ENCODE peak calls at places on chromosome 22, in six cellular contexts. One of them, this sample, is unnamed.
A peak's percentile ranks its signal among the peaks of the same experiment; 100 is the strongest.

GRCh38 chr22:49964493-49965290 is 4.1 kb downstream of the PIM3 start:
- DNase-seq in tibial nerve: peak; percentile 13
- DNase-seq in esophagus muscularis mucosa: no peak
- DNase-seq in sigmoid colon: peak; percentile 64
- DNase-seq in ovary: peak; percentile 33
- DNase-seq in stomach: peak; percentile 28
- DNase-seq in this sample: peak; percentile 17

GRCh38 chr22:34111210-34111824 is 191.0 kb upstream of the LARGE1 start:
- DNase-seq in esophagus muscularis mucosa: peak; percentile 89
- DNase-seq in sigmoid colon: peak; percentile 64
- DNase-seq in tibial nerve: no peak
- DNase-seq in ovary: peak; percentile 14
- DNase-seq in stomach: peak; percentile 33
- DNase-seq in this sample: peak; percentile 12

GRCh38 chr22:35021166-35021565 is 44.8 kb upstream of the ISX start:
- DNase-seq in tibial nerve: no peak
- DNase-seq in stomach: no peak
- DNase-seq in sigmoid colon: no peak
- DNase-seq in ovary: no peak
- DNase-seq in esophagus muscularis mucosa: no peak
- DNase-seq in this sample: peak; percentile 77

GRCh38 chr22:25488244-25489020 is 76.0 kb upstream of the GRK3 start:
- DNase-seq in tibial nerve: peak; percentile 17
- DNase-seq in stomach: peak; percentile 86
- DNase-seq in esophagus muscularis mucosa: no peak
- DNase-seq in sigmoid colon: no peak
- DNase-seq in ovary: peak; percentile 66
- DNase-seq in this sample: peak; percentile 41

GRCh38 chr22:43890901-43891331 is 897 bp downstream of the PNPLA5 start:
- DNase-seq in ovary: no peak
- DNase-seq in sigmoid colon: peak; percentile 55
- DNase-seq in tibial nerve: no peak
- DNase-seq in esophagus muscularis mucosa: no peak
- DNase-seq in stomach: no peak
- DNase-seq in this sample: no peak

GRCh38 chr22:39528681-39529486 is 3.7 kb downstream of the RPS19BP1 start:
- DNase-seq in tibial nerve: peak; percentile 83
- DNase-seq in esophagus muscularis mucosa: peak; percentile 97
- DNase-seq in stomach: peak; percentile 95
- DNase-seq in sigmoid colon: peak; percentile 96
- DNase-seq in ovary: peak; percentile 91
- DNase-seq in this sample: peak; percentile 95

GRCh38 chr22:49545606-49546005 is 282.1 kb downstream of the BRD1 start:
- DNase-seq in tibial nerve: no peak
- DNase-seq in sigmoid colon: peak; percentile 14
- DNase-seq in esophagus muscularis mucosa: no peak
- DNase-seq in ovary: no peak
- DNase-seq in stomach: no peak
- DNase-seq in this sample: no peak

GRCh38 chr22:38316340-38317236 is 645 bp downstream of the CSNK1E start:
- DNase-seq in ovary: peak; percentile 85
- DNase-seq in sigmoid colon: peak; percentile 87
- DNase-seq in esophagus muscularis mucosa: no peak
- DNase-seq in tibial nerve: peak; percentile 53
- DNase-seq in stomach: peak; percentile 66
- DNase-seq in this sample: peak; percentile 68

GRCh38 chr22:46229701-46230100 is 20.4 kb downstream of the CDPF1 start:
- DNase-seq in sigmoid colon: no peak
- DNase-seq in esophagus muscularis mucosa: no peak
- DNase-seq in ovary: no peak
- DNase-seq in tibial nerve: no peak
- DNase-seq in stomach: no peak
- DNase-seq in this sample: no peak

DNA sequence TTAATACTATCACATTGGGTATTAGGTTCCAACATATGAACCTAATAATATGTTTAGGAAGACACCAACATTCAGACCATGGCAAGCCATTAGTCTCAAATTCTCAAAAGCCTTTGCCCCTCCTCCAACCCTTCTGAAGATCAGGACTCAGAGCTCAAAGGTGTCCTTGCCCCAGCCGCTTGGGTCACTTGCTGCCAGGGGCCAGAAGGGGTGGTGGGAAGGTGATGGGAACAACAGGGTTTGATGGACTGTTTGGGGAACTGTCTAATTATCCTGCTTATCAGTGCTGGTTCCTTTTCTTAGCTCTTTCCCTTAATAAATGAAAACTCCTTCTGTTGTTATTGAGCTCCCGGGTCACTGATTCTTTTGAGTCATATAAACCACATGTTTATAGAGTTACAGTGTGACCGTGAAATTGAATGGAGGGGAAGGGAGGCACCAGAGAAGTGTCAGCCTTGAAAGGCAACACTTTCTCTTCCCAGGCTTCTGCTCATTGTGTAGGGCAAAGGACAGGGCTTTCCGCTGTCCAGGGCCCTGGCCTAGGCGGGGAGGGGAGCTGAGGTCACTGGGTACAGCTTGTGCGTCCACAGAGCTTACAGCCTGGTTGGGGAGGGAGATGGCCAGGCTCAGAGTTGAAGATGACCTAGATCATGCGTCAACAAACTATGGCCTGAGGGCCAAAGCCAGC is 105.1 kb downstream of the FBXO7 start:
- DNase-seq in ovary: no peak
- DNase-seq in sigmoid colon: no peak
- DNase-seq in tibial nerve: no peak
- DNase-seq in esophagus muscularis mucosa: no peak
- DNase-seq in stomach: no peak
- DNase-seq in this sample: no peak
- TF ChIP-seq EP300 in ovary: no peak
- TF ChIP-seq EP300 in sigmoid colon: no peak
- TF ChIP-seq EP300 in tibial nerve: no peak
- TF ChIP-seq EP300 in esophagus muscularis mucosa: no peak
- TF ChIP-seq EP300 in stomach: no peak
- TF ChIP-seq EP300 in this sample: no peak

DNA sequence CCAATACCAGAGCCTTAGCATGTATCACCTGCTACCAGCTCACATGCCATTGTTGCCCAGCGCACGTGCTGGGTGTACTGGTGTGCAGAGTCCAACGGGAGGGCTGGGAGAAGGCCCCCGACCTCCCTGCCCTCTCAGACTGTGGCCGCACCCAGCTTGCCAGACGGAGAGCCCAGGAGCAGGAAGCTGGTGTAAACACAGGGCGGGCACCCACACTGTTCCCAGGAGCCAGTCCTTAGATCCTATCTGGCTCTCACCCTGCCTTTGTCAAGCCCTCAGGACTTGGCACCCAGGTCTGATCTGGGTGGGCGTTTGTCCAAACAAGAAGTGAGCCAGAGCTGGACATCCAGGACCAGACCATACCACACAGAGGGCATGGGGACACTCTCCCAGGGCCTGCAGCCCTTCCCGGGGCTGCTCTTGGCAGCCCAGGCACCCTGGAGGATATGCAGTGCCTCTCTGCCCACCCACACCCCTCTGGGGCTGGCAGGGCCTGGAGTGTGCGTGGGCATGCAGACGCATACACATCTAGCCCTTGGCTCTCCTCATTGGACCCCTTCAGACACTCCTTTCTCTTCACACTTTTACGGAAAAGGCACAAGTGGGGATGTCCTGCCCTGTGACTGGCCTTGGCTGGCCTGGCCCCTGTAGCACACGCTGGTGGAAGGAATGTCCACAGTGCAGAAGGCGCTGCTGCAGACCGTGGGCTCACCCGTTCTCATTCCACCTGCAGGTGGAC is 19.9 kb upstream of the CLDN5 start:
- DNase-seq in sigmoid colon: no peak
- DNase-seq in tibial nerve: no peak
- DNase-seq in ovary: no peak
- DNase-seq in stomach: peak; percentile 90
- DNase-seq in esophagus muscularis mucosa: no peak
- DNase-seq in this sample: peak; percentile 63
- H3K27me3 ChIP-seq in sigmoid colon: no peaks in the 10 kb centered on the region
- H3K27me3 ChIP-seq in tibial nerve: no peaks in the 10 kb centered on the region
- H3K27me3 ChIP-seq in ovary: no peaks in the 10 kb centered on the region
- H3K27me3 ChIP-seq in stomach: peaks cover 12% of the 10 kb centered on the region
- H3K27me3 ChIP-seq in esophagus muscularis mucosa: peaks cover 20% of the 10 kb centered on the region
- H3K27me3 ChIP-seq in this sample: no peaks in the 10 kb centered on the region

GRCh38 chr22:36352775-36353507 is 34.8 kb downstream of the MYH9 start:
- DNase-seq in stomach: peak; percentile 91
- DNase-seq in ovary: peak; percentile 83
- DNase-seq in esophagus muscularis mucosa: no peak
- DNase-seq in sigmoid colon: no peak
- DNase-seq in tibial nerve: peak; percentile 81
- DNase-seq in this sample: no peak

GRCh38 chr22:36348760-36349159 is 39.0 kb downstream of the MYH9 start:
- DNase-seq in sigmoid colon: no peak
- DNase-seq in stomach: no peak
- DNase-seq in esophagus muscularis mucosa: no peak
- DNase-seq in ovary: no peak
- DNase-seq in tibial nerve: no peak
- DNase-seq in this sample: no peak

GRCh38 chr22:36349726-36350125 is 38.0 kb downstream of the MYH9 start:
- DNase-seq in sigmoid colon: no peak
- DNase-seq in stomach: no peak
- DNase-seq in esophagus muscularis mucosa: no peak
- DNase-seq in ovary: no peak
- DNase-seq in tibial nerve: no peak
- DNase-seq in this sample: no peak

GRCh38 chr22:36351921-36352774 is 35.6 kb downstream of the MYH9 start:
- DNase-seq in stomach: peak; percentile 61
- DNase-seq in esophagus muscularis mucosa: no peak
- DNase-seq in ovary: no peak
- DNase-seq in sigmoid colon: no peak
- DNase-seq in tibial nerve: no peak
- DNase-seq in this sample: no peak

DNA sequence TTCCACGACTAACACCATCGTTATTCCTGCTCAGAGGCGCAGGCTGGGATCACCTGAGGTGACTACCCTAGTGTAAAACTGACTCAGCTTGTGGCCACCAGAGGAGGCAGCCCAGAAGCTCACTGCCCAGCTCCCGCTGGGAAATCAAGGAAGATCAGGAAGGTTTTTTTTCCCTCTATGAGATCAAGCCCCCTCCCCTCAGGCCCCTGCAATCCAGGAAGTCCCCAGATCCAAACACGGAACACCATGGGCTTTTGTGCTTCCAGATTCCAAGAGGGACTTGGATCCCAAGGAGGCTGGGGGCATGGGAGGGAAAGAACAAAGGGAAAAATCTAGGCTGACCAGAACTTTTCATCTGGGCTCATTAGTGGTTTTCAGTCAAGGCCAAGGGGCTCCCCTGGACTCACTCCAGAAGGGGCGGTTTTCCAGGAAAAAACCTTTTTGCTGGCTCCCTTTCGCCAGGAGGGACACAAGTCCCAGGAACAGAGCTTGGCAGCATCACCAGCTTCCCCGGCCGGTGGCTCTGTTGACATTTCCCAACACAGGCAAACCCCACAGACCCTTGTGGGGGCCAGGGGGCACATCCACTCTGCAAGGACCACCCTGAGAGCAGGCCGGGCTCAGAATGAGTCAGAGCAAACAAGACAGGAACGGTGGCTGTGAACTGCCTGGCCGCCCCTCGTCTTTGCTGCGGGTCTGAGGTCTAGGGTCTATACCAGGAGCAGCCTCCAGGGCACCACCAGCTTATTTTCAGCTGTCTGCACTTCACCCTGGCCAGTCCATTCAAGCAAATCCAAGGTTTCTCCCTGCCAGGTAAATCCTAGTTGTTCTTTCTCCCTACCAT is 36.8 kb downstream of the MYH9 start:
- DNase-seq in tibial nerve: no peak
- DNase-seq in stomach: no peak
- DNase-seq in ovary: peak; percentile 79
- DNase-seq in esophagus muscularis mucosa: no peak
- DNase-seq in sigmoid colon: no peak
- DNase-seq in this sample: no peak
- TF ChIP-seq EP300 in tibial nerve: no peak
- TF ChIP-seq EP300 in stomach: no peak
- TF ChIP-seq EP300 in ovary: no peak
- TF ChIP-seq EP300 in esophagus muscularis mucosa: no peak
- TF ChIP-seq EP300 in sigmoid colon: no peak
- TF ChIP-seq EP300 in this sample: no peak

GRCh38 chr22:44942056-44942455 is 67.7 kb downstream of the PHF21B start:
- DNase-seq in tibial nerve: no peak
- DNase-seq in esophagus muscularis mucosa: no peak
- DNase-seq in stomach: no peak
- DNase-seq in sigmoid colon: no peak
- DNase-seq in ovary: no peak
- DNase-seq in this sample: no peak
- H3K27me3 ChIP-seq in tibial nerve: no peaks in the 10 kb centered on the region
- H3K27me3 ChIP-seq in esophagus muscularis mucosa: peaks cover 28% of the 10 kb centered on the region
- H3K27me3 ChIP-seq in stomach: peaks cover 62% of the 10 kb centered on the region
- H3K27me3 ChIP-seq in sigmoid colon: no peaks in the 10 kb centered on the region
- H3K27me3 ChIP-seq in ovary: no peaks in the 10 kb centered on the region
- H3K27me3 ChIP-seq in this sample: no peaks in the 10 kb centered on the region

DNA sequence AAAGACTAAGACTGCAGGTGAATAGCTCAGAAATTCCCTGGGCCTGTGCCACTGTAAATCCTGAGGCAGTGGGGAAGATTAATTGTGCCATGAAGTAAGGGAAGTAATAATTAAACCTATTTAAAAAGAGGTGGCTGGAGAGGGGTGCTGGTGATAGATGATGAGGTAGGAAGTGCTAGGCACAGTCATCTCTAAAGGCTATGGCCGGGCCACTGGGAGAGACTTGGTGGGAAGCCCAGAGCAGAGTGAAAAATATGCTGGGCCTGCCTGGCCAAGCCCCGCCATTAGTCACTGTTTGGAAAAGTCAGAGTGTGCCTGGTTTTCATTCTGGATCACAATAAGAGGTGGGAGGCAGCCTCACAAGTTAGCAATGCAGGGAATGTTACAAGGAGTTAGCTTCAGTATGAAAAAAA is 197.2 kb upstream of the PITPNB start:
- DNase-seq in sigmoid colon: peak; percentile 83
- DNase-seq in stomach: no peak
- DNase-seq in ovary: peak; percentile 49
- DNase-seq in esophagus muscularis mucosa: peak; percentile 93
- DNase-seq in tibial nerve: no peak
- DNase-seq in this sample: peak; percentile 14
- TF ChIP-seq EP300 in sigmoid colon: no peak
- TF ChIP-seq EP300 in stomach: no peak
- TF ChIP-seq EP300 in ovary: no peak
- TF ChIP-seq EP300 in esophagus muscularis mucosa: no peak
- TF ChIP-seq EP300 in tibial nerve: no peak
- TF ChIP-seq EP300 in this sample: no peak

This sample was measured in transverse colon.